ENCODE peak calls at places on chromosomes 4 and X, in six cellular contexts. P, G, E, M, K and U are unnamed samples.

GRCh38 chr4:77697860-77698599 is 92.4 kb downstream of the CXCL13 start:
- DNase-seq in P (no peak), G (peak; percentile 64), E (no peak), M (no peak), K (peak; percentile 27), U (peak; percentile 25)

GRCh38 chr4:39931441-39931901 is 46.2 kb downstream of the PDS5A start:
- DNase-seq in P (no peak), G (no peak), E (no peak), M (no peak), K (peak; percentile 17), U (no peak)

GRCh38 chr4:76088719-76089118 is 14.2 kb downstream of the ART3 start:
- DNase-seq in P (no peak), G (no peak), E (no peak), M (no peak), K (no peak), U (no peak)

GRCh38 chr4:5787311-5787710 is 76.3 kb downstream of the EVC start:
- DNase-seq in P (no peak), G (no peak), E (no peak), M (no peak), K (no peak), U (no peak)

GRCh38 chrX:69357293-69357692 is 146.8 kb upstream of the NALF2 start:
- DNase-seq in P (no peak), G (no peak), E (no peak), M (no peak), K (no peak), U (no peak)

GRCh38 chrX:826026-826425 is 195.4 kb downstream of the SHOX start:
- DNase-seq in P (no peak), G (no peak), E (no peak), M (no peak), K (no peak), U (no peak)

GRCh38 chr4:154208424-154208823 is 283.2 kb downstream of the DCHS2 start:
- DNase-seq in P (no peak), G (no peak), E (no peak), M (no peak), K (no peak), U (no peak)

GRCh38 chrX:17597836-17598434 is 139.4 kb upstream of the SCML1 start:
- DNase-seq in P (peak; percentile 42), G (no peak), E (peak; percentile 49), M (no peak), K (no peak), U (no peak)

GRCh38 chr4:41428205-41428940 is 109.6 kb upstream of the LIMCH1 start:
- DNase-seq in P (no peak), G (peak; percentile 43), E (peak; percentile 39), M (no peak), K (no peak), U (no peak)

GRCh38 chrX:52933976-52934703 is 24.2 kb downstream of the FAM156A start:
- DNase-seq in P (no peak), G (no peak), E (no peak), M (no peak), K (no peak), U (no peak)

GRCh38 chrX:81195712-81196111 is 6.0 kb downstream of the HMGN5 start:
- DNase-seq in P (no peak), G (peak; percentile 40), E (peak; percentile 2), M (peak; percentile 13), K (peak; percentile 54), U (peak; percentile 58)